ENCODE peak calls at places on chromosomes 5 and 9, in nine cellular contexts. D is heart left ventricle, C is body of pancreas, R is HCT116, X is GM12878, H is transverse colon, E is A549, W is spleen, M is IMR-90. Q is an unnamed sample.
A peak's percentile ranks its signal among the peaks of the same experiment; 100 is the strongest.

GRCh38 chr5:127088226-127088625 is 14.9 kb upstream of the C5orf63 start:
- DNase-seq in C (peak; percentile 5), X (no peak), E (peak; percentile 41), M (peak; percentile 97), W (no peak), H (peak; percentile 26), D (no peak), R (no peak), Q (no peak)

GRCh38 chr5:75610201-75610600 is 1.1 kb upstream of the ANKDD1B start:
- DNase-seq in D (no peak), R (no peak), C (no peak), X (no peak), H (no peak), M (no peak), E (no peak), W (no peak), Q (no peak)

GRCh38 chr5:9348296-9348996 is 197.4 kb downstream of the SEMA5A start:
- DNase-seq in D (no peak), W (no peak), X (no peak), M (peak; percentile 50), H (no peak), E (no peak), C (no peak), R (no peak), Q (no peak)

GRCh38 chr9:28650327-28650726 is 1077.0 kb upstream of the C9orf72 start:
- DNase-seq in X (no peak), M (no peak), W (no peak), D (no peak), E (no peak), R (no peak), C (no peak), H (no peak), Q (no peak)

GRCh38 chr5:38931731-38932130 is 85.9 kb downstream of the OSMR start:
- DNase-seq in X (no peak), M (no peak), R (no peak), C (no peak), D (no peak), H (no peak), E (no peak), W (no peak), Q (no peak)

GRCh38 chr5:128036961-128037360 is 46.6 kb upstream of the SLC12A2 start:
- DNase-seq in D (no peak), E (peak; percentile 91), C (peak; percentile 10), H (no peak), W (no peak), R (no peak), M (peak; percentile 11), X (no peak), Q (no peak)

GRCh38 chr9:100269656-100270055 is 83.1 kb downstream of the TEX10 start:
- DNase-seq in H (no peak), X (no peak), D (no peak), E (no peak), R (no peak), W (no peak), C (no peak), M (no peak), Q (no peak)

GRCh38 chr5:39224196-39224754 is 4.9 kb upstream of the FYB1 start:
- DNase-seq in D (peak; percentile 24), H (peak; percentile 82), X (no peak), W (no peak), E (peak; percentile 58), C (peak; percentile 48), M (peak; percentile 5), R (no peak), Q (no peak)

GRCh38 chr5:172703952-172704351 is 62.9 kb downstream of the NEURL1B start:
- DNase-seq in H (no peak), M (no peak), X (no peak), E (no peak), C (no peak), W (no peak), R (no peak), D (no peak), Q (no peak)

GRCh38 chr9:100411472-100412270 is 15.3 kb upstream of the MSANTD3 start:
- DNase-seq in H (peak; percentile 92), C (peak; percentile 96), W (peak; percentile 95), M (peak; percentile 85), X (peak; percentile 66), E (peak; percentile 93), D (peak; percentile 90), R (no peak), Q (peak; percentile 88)

GRCh38 chr5:75558221-75558620 is 46.5 kb downstream of the POLK start:
- DNase-seq in W (no peak), R (no peak), D (no peak), E (no peak), X (no peak), C (no peak), M (no peak), H (no peak), Q (no peak)

GRCh38 chr9:71909887-71910601 is 949 bp downstream of the ABHD17B start:
- DNase-seq in X (no peak), R (no peak), W (no peak), C (peak; percentile 57), H (peak; percentile 68), M (peak; percentile 20), E (peak; percentile 35), D (peak; percentile 73), Q (no peak)

GRCh38 chr9:69253057-69253456 is 72.0 kb upstream of the ENTREP1 start:
- DNase-seq in R (no peak), X (no peak), W (no peak), C (no peak), E (no peak), H (no peak), M (peak; percentile 6), D (no peak), Q (no peak)

GRCh38 chr5:56532411-56532935 is 282.9 kb upstream of the MAP3K1 start:
- DNase-seq in C (no peak), M (no peak), X (no peak), R (no peak), W (no peak), D (no peak), H (no peak), E (no peak), Q (no peak)
- TF ChIP-seq CTCF in C (no peak), M (no peak), X (no peak), R (no peak), W (no peak), D (no peak), H (no peak), E (no peak), Q (no peak)

DNA sequence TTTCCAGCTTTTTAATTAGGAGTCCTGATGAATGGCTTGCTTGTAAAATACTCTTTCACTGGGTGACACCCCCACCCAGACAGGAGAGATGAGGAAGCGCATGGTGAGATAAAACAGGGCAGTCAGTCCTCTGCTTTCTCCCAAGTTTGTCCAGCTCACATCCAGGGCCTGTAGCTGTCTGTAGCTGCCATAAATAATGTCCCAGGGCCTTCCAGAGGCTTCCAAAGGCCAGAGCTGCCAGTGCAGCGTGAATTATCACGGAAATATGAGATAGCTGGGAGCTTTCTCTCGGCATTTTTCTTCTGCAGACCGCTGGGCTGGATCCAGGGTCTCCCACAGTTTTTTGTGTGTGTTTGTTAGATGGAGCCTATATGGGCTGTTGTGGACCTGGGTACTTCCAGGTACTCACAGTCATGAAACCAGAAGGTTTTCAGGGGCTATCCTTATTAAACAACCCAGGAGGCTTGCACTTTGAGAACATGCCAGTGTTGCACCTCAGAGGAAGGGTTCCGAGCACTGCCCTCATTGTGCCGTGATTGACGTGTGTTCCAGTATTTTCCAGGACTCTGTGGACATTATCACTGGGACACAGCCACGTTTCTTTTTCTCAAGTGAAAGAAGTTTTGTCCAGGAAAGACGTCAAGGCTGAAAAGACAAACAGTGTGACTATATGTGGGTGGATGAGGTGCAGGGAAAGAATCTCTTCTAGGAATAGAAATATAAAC is 117.5 kb downstream of the FGF1 start:
- DNase-seq in M (peak; percentile 90), D (peak; percentile 22), R (no peak), H (no peak), E (no peak), X (no peak), W (no peak), C (no peak), Q (peak; percentile 34)
- H3K27ac ChIP-seq in M (peak overlapping the region; percentile 57), D (peak overlapping the region; percentile 69), R (no peak overlapping the region), H (peak overlapping the region; percentile 65), E (no peak overlapping the region), X (no peak overlapping the region), W (peak overlapping the region; percentile 23), C (no peak overlapping the region), Q (peak overlapping the region; percentile 49)

GRCh38 chr9:77830618-77831285 is 182.6 kb upstream of the GNA14 start:
- DNase-seq in W (no peak), C (no peak), H (no peak), R (no peak), E (no peak), X (no peak), M (no peak), D (no peak), Q (no peak)

GRCh38 chr9:77829440-77829839 is 181.3 kb upstream of the GNA14 start:
- DNase-seq in W (no peak), R (no peak), H (no peak), E (no peak), D (no peak), X (no peak), M (no peak), C (no peak), Q (no peak)

GRCh38 chr9:77826116-77826515 is 178.0 kb upstream of the GNA14 start:
- DNase-seq in D (no peak), R (no peak), E (no peak), W (no peak), M (no peak), X (no peak), H (no peak), C (no peak), Q (no peak)

GRCh38 chr9:77827104-77827784 is 179.1 kb upstream of the GNA14 start:
- DNase-seq in R (no peak), M (no peak), C (no peak), W (no peak), X (peak; percentile 21), H (no peak), E (no peak), D (no peak), Q (no peak)

GRCh38 chr9:77826621-77827020 is 178.5 kb upstream of the GNA14 start:
- DNase-seq in C (no peak), E (no peak), M (peak; percentile 54), X (no peak), D (no peak), W (no peak), H (no peak), R (no peak), Q (no peak)
- TF ChIP-seq POLR2A in C (no peak), E (no peak), M (no peak), X (no peak), D (no peak), W (no peak), H (no peak), R (no peak), Q (no peak)

GRCh38 chr9:16593746-16594145 is 276.7 kb downstream of the BNC2 start:
- DNase-seq in H (no peak), E (no peak), C (no peak), W (no peak), D (no peak), X (no peak), R (no peak), M (no peak), Q (no peak)

GRCh38 chr9:16591092-16591491 is 279.4 kb downstream of the BNC2 start:
- DNase-seq in W (no peak), H (no peak), X (no peak), C (no peak), E (no peak), D (no peak), M (peak; percentile 37), R (no peak), Q (no peak)

GRCh38 chr9:16598316-16598715 is 272.2 kb downstream of the BNC2 start:
- DNase-seq in C (no peak), W (no peak), M (peak; percentile 56), H (no peak), E (no peak), D (no peak), X (no peak), R (no peak), Q (no peak)

GRCh38 chr9:16594787-16595186 is 275.7 kb downstream of the BNC2 start:
- DNase-seq in R (no peak), E (no peak), H (no peak), C (no peak), X (no peak), D (no peak), W (no peak), M (no peak), Q (no peak)
- TF ChIP-seq CTCF in R (no peak), E (no peak), H (no peak), C (no peak), X (no peak), D (no peak), W (no peak), M (no peak), Q (no peak)